ENCODE peak calls at places on chromosomes 16 and 17, in ten cellular contexts. One of them, this sample, is unnamed.

GRCh38 chr16:58494981-58495860 is 4.7 kb upstream of the NDRG4 start:
- DNase-seq in A549: peak; percentile 93
- DNase-seq in breast epithelium: peak; percentile 68
- DNase-seq in left ventricle myocardium inferior: peak; percentile 69
- DNase-seq in endothelial cell of umbilical vein: peak; percentile 88
- DNase-seq in tibial nerve: peak; percentile 81
- DNase-seq in cardiac fibroblast: peak; percentile 98
- DNase-seq in H1: peak; percentile 79
- DNase-seq in fibroblast of lung: peak; percentile 97
- DNase-seq in heart left ventricle: peak; percentile 88
- DNase-seq in this sample: peak; percentile 81

GRCh38 chr17:74780443-74781238 is 4.5 kb upstream of the NAT9 start:
- DNase-seq in A549: peak; percentile 88
- DNase-seq in breast epithelium: no peak
- DNase-seq in left ventricle myocardium inferior: no peak
- DNase-seq in endothelial cell of umbilical vein: no peak
- DNase-seq in tibial nerve: no peak
- DNase-seq in cardiac fibroblast: no peak
- DNase-seq in H1: no peak
- DNase-seq in fibroblast of lung: peak; percentile 21
- DNase-seq in heart left ventricle: no peak
- DNase-seq in this sample: no peak

GRCh38 chr17:21528031-21528684 is 152.0 kb downstream of the KCNJ12 start:
- DNase-seq in A549: no peak
- DNase-seq in breast epithelium: no peak
- DNase-seq in left ventricle myocardium inferior: no peak
- DNase-seq in endothelial cell of umbilical vein: no peak
- DNase-seq in tibial nerve: no peak
- DNase-seq in cardiac fibroblast: no peak
- DNase-seq in H1: peak; percentile 8
- DNase-seq in fibroblast of lung: no peak
- DNase-seq in heart left ventricle: no peak
- DNase-seq in this sample: no peak

GRCh38 chr16:88703486-88704309 is 2.5 kb downstream of the RNF166 start:
- DNase-seq in A549: no peak
- DNase-seq in breast epithelium: peak; percentile 37
- DNase-seq in left ventricle myocardium inferior: peak; percentile 55
- DNase-seq in endothelial cell of umbilical vein: peak; percentile 59
- DNase-seq in tibial nerve: no peak
- DNase-seq in cardiac fibroblast: no peak
- DNase-seq in H1: no peak
- DNase-seq in fibroblast of lung: no peak
- DNase-seq in heart left ventricle: peak; percentile 69
- DNase-seq in this sample: no peak

GRCh38 chr16:61413026-61413425 is 623.2 kb downstream of the CDH8 start:
- DNase-seq in A549: no peak
- DNase-seq in breast epithelium: no peak
- DNase-seq in left ventricle myocardium inferior: no peak
- DNase-seq in endothelial cell of umbilical vein: no peak
- DNase-seq in tibial nerve: no peak
- DNase-seq in cardiac fibroblast: no peak
- DNase-seq in H1: no peak
- DNase-seq in fibroblast of lung: no peak
- DNase-seq in heart left ventricle: no peak
- DNase-seq in this sample: peak; percentile 57

GRCh38 chr17:64326420-64327054 is 63.5 kb upstream of the TEX2 start:
- DNase-seq in A549: no peak
- DNase-seq in breast epithelium: peak; percentile 93
- DNase-seq in left ventricle myocardium inferior: peak; percentile 89
- DNase-seq in endothelial cell of umbilical vein: peak; percentile 77
- DNase-seq in tibial nerve: peak; percentile 47
- DNase-seq in cardiac fibroblast: peak; percentile 99
- DNase-seq in H1: no peak
- DNase-seq in fibroblast of lung: peak; percentile 88
- DNase-seq in heart left ventricle: peak; percentile 90
- DNase-seq in this sample: no peak

GRCh38 chr17:17042851-17043667 is 802 bp downstream of the MPRIP start:
- DNase-seq in A549: no peak
- DNase-seq in breast epithelium: no peak
- DNase-seq in left ventricle myocardium inferior: no peak
- DNase-seq in endothelial cell of umbilical vein: peak; percentile 64
- DNase-seq in tibial nerve: no peak
- DNase-seq in cardiac fibroblast: no peak
- DNase-seq in H1: no peak
- DNase-seq in fibroblast of lung: peak; percentile 51
- DNase-seq in heart left ventricle: no peak
- DNase-seq in this sample: peak; percentile 40

GRCh38 chr16:4240624-4241023 is 1.3 kb downstream of the SRL start:
- DNase-seq in A549: no peak
- DNase-seq in breast epithelium: no peak
- DNase-seq in left ventricle myocardium inferior: peak; percentile 53
- DNase-seq in endothelial cell of umbilical vein: no peak
- DNase-seq in tibial nerve: no peak
- DNase-seq in cardiac fibroblast: no peak
- DNase-seq in H1: no peak
- DNase-seq in fibroblast of lung: no peak
- DNase-seq in heart left ventricle: peak; percentile 83
- DNase-seq in this sample: no peak

GRCh38 chr17:66673668-66674276 is 161.1 kb upstream of the CACNG5 start:
- DNase-seq in A549: peak; percentile 62
- DNase-seq in breast epithelium: peak; percentile 59
- DNase-seq in left ventricle myocardium inferior: no peak
- DNase-seq in endothelial cell of umbilical vein: peak; percentile 68
- DNase-seq in tibial nerve: peak; percentile 24
- DNase-seq in cardiac fibroblast: peak; percentile 75
- DNase-seq in H1: peak; percentile 69
- DNase-seq in fibroblast of lung: peak; percentile 71
- DNase-seq in heart left ventricle: peak; percentile 32
- DNase-seq in this sample: peak; percentile 52

GRCh38 chr16:73057369-73058210 is 9.7 kb upstream of the ZFHX3 start:
- DNase-seq in A549: no peak
- DNase-seq in breast epithelium: no peak
- DNase-seq in left ventricle myocardium inferior: peak; percentile 48
- DNase-seq in endothelial cell of umbilical vein: peak; percentile 52
- DNase-seq in tibial nerve: no peak
- DNase-seq in cardiac fibroblast: peak; percentile 59
- DNase-seq in H1: peak; percentile 65
- DNase-seq in fibroblast of lung: no peak
- DNase-seq in heart left ventricle: peak; percentile 58
- DNase-seq in this sample: peak; percentile 62
- TF ChIP-seq CTCF in A549: peak; percentile 29
- TF ChIP-seq CTCF in breast epithelium: no peak
- TF ChIP-seq CTCF in left ventricle myocardium inferior: peak; percentile 45
- TF ChIP-seq CTCF in endothelial cell of umbilical vein: peak; percentile 45
- TF ChIP-seq CTCF in tibial nerve: peak; percentile 49
- TF ChIP-seq CTCF in cardiac fibroblast: no peak
- TF ChIP-seq CTCF in H1: peak; percentile 3
- TF ChIP-seq CTCF in fibroblast of lung: no peak
- TF ChIP-seq CTCF in heart left ventricle: peak; percentile 24
- TF ChIP-seq CTCF in this sample: no peak

DNA sequence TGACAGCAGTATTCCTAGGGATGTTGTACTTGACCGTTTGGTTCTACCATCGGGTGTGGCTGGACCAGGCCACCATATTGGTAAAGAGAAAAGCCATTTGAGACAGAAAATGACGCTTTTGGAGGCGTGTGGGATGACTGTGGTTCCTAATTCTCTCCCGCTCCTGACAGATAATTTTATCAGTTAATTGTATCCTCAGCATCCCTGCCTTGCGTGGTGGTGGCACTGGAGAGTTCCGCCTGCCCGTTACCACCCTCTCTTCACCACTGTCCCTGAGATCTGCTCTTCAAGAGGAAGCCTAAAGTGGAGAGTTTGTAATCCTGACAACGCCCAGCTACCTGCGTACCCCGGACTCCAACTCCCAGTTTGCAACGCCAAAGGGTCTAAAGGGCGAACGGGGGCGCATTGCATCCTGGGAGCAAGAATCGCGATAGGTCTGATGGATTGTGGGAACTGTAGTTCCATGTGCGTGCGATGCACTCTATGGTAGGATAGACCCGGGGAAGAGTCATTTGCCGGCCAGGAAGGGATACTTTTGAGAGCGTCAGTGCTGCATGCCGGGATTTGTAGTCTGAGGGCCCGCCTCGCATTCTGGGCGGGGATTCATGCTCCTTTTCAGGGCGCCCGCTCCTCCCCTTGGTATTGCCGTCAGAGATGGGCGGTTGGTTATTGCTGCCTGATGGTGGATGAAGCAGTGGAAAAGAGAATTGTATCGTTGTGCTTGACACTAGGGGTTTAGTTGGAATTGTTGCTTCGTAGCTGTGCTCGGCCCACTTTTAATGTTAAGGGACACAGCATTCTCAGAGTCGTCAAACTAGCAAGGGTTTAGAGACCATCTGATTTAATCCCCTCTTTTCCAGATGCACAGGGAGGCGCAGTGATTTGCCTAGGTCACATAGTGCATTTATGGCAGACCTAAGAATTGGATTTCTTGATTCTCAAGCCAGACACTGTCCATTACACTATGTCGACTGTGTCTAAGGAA is 965 bp upstream of the PHF12 start:
- DNase-seq in A549: peak; percentile 100
- DNase-seq in breast epithelium: peak; percentile 99
- DNase-seq in left ventricle myocardium inferior: peak; percentile 96
- DNase-seq in endothelial cell of umbilical vein: peak; percentile 100
- DNase-seq in tibial nerve: peak; percentile 93
- DNase-seq in cardiac fibroblast: peak; percentile 100
- DNase-seq in H1: peak; percentile 89
- DNase-seq in fibroblast of lung: peak; percentile 100
- DNase-seq in heart left ventricle: peak; percentile 98
- DNase-seq in this sample: peak; percentile 91
- TF ChIP-seq CTCF in A549: no peak
- TF ChIP-seq CTCF in breast epithelium: no peak
- TF ChIP-seq CTCF in left ventricle myocardium inferior: no peak
- TF ChIP-seq CTCF in endothelial cell of umbilical vein: no peak
- TF ChIP-seq CTCF in tibial nerve: peak; percentile 14
- TF ChIP-seq CTCF in cardiac fibroblast: no peak
- TF ChIP-seq CTCF in H1: no peak
- TF ChIP-seq CTCF in fibroblast of lung: no peak
- TF ChIP-seq CTCF in heart left ventricle: peak; percentile 15
- TF ChIP-seq CTCF in this sample: no peak

GRCh38 chr16:50636865-50637374 is 44.2 kb downstream of the SNX20 start:
- DNase-seq in A549: no peak
- DNase-seq in breast epithelium: no peak
- DNase-seq in left ventricle myocardium inferior: no peak
- DNase-seq in endothelial cell of umbilical vein: no peak
- DNase-seq in tibial nerve: no peak
- DNase-seq in cardiac fibroblast: no peak
- DNase-seq in H1: no peak
- DNase-seq in fibroblast of lung: no peak
- DNase-seq in heart left ventricle: no peak
- DNase-seq in this sample: no peak

GRCh38 chr16:50634090-50634489 is 47.0 kb downstream of the SNX20 start:
- DNase-seq in A549: no peak
- DNase-seq in breast epithelium: no peak
- DNase-seq in left ventricle myocardium inferior: no peak
- DNase-seq in endothelial cell of umbilical vein: no peak
- DNase-seq in tibial nerve: no peak
- DNase-seq in cardiac fibroblast: no peak
- DNase-seq in H1: no peak
- DNase-seq in fibroblast of lung: no peak
- DNase-seq in heart left ventricle: no peak
- DNase-seq in this sample: no peak

GRCh38 chr16:50635505-50636392 is 45.4 kb downstream of the SNX20 start:
- DNase-seq in A549: no peak
- DNase-seq in breast epithelium: no peak
- DNase-seq in left ventricle myocardium inferior: no peak
- DNase-seq in endothelial cell of umbilical vein: no peak
- DNase-seq in tibial nerve: no peak
- DNase-seq in cardiac fibroblast: no peak
- DNase-seq in H1: no peak
- DNase-seq in fibroblast of lung: no peak
- DNase-seq in heart left ventricle: no peak
- DNase-seq in this sample: no peak

GRCh38 chr16:50632927-50633800 is 47.9 kb downstream of the SNX20 start:
- DNase-seq in A549: no peak
- DNase-seq in breast epithelium: no peak
- DNase-seq in left ventricle myocardium inferior: no peak
- DNase-seq in endothelial cell of umbilical vein: no peak
- DNase-seq in tibial nerve: no peak
- DNase-seq in cardiac fibroblast: no peak
- DNase-seq in H1: no peak
- DNase-seq in fibroblast of lung: no peak
- DNase-seq in heart left ventricle: no peak
- DNase-seq in this sample: no peak

GRCh38 chr16:50634947-50635346 is 46.2 kb downstream of the SNX20 start:
- DNase-seq in A549: no peak
- DNase-seq in breast epithelium: no peak
- DNase-seq in left ventricle myocardium inferior: no peak
- DNase-seq in endothelial cell of umbilical vein: no peak
- DNase-seq in tibial nerve: no peak
- DNase-seq in cardiac fibroblast: no peak
- DNase-seq in H1: no peak
- DNase-seq in fibroblast of lung: no peak
- DNase-seq in heart left ventricle: no peak
- DNase-seq in this sample: no peak
- TF ChIP-seq CTCF in A549: no peak
- TF ChIP-seq CTCF in breast epithelium: no peak
- TF ChIP-seq CTCF in left ventricle myocardium inferior: no peak
- TF ChIP-seq CTCF in endothelial cell of umbilical vein: no peak
- TF ChIP-seq CTCF in tibial nerve: no peak
- TF ChIP-seq CTCF in cardiac fibroblast: no peak
- TF ChIP-seq CTCF in H1: no peak
- TF ChIP-seq CTCF in fibroblast of lung: no peak
- TF ChIP-seq CTCF in heart left ventricle: no peak
- TF ChIP-seq CTCF in this sample: no peak

GRCh38 chr16:82834156-82834758 is 207.5 kb downstream of the CDH13 start:
- DNase-seq in A549: no peak
- DNase-seq in breast epithelium: no peak
- DNase-seq in left ventricle myocardium inferior: no peak
- DNase-seq in endothelial cell of umbilical vein: no peak
- DNase-seq in tibial nerve: no peak
- DNase-seq in cardiac fibroblast: no peak
- DNase-seq in H1: no peak
- DNase-seq in fibroblast of lung: no peak
- DNase-seq in heart left ventricle: no peak
- DNase-seq in this sample: no peak

GRCh38 chr16:82832861-82833260 is 206.1 kb downstream of the CDH13 start:
- DNase-seq in A549: no peak
- DNase-seq in breast epithelium: no peak
- DNase-seq in left ventricle myocardium inferior: no peak
- DNase-seq in endothelial cell of umbilical vein: no peak
- DNase-seq in tibial nerve: no peak
- DNase-seq in cardiac fibroblast: peak; percentile 36
- DNase-seq in H1: no peak
- DNase-seq in fibroblast of lung: peak; percentile 38
- DNase-seq in heart left ventricle: no peak
- DNase-seq in this sample: no peak

GRCh38 chr16:82835487-82836160 is 208.9 kb downstream of the CDH13 start:
- DNase-seq in A549: no peak
- DNase-seq in breast epithelium: no peak
- DNase-seq in left ventricle myocardium inferior: no peak
- DNase-seq in endothelial cell of umbilical vein: no peak
- DNase-seq in tibial nerve: no peak
- DNase-seq in cardiac fibroblast: no peak
- DNase-seq in H1: peak; percentile 44
- DNase-seq in fibroblast of lung: no peak
- DNase-seq in heart left ventricle: no peak
- DNase-seq in this sample: no peak

DNA sequence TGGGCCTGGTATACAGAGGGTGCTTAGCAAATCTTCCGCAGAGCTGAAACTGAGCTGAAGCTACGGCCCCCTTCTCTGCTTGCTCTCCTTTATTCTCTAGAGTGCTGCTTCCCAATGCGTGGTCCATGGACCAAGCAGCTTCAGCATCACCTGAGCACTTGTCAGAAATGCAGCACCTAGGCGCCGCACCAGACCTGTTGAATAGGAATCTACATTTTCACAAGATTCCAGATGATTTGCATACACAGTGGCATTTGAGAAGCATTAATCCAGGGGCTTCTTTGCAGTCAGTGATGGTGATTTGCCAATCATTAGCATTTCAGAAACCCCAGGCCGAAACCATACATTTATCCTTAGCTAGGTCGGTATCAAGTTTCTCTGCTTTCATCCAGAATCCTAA is 204.2 kb downstream of the CDH13 start:
- DNase-seq in A549: no peak
- DNase-seq in breast epithelium: no peak
- DNase-seq in left ventricle myocardium inferior: no peak
- DNase-seq in endothelial cell of umbilical vein: no peak
- DNase-seq in tibial nerve: no peak
- DNase-seq in cardiac fibroblast: no peak
- DNase-seq in H1: no peak
- DNase-seq in fibroblast of lung: no peak
- DNase-seq in heart left ventricle: no peak
- DNase-seq in this sample: no peak
- TF ChIP-seq CTCF in A549: no peak
- TF ChIP-seq CTCF in breast epithelium: no peak
- TF ChIP-seq CTCF in left ventricle myocardium inferior: no peak
- TF ChIP-seq CTCF in endothelial cell of umbilical vein: no peak
- TF ChIP-seq CTCF in tibial nerve: no peak
- TF ChIP-seq CTCF in cardiac fibroblast: no peak
- TF ChIP-seq CTCF in H1: no peak
- TF ChIP-seq CTCF in fibroblast of lung: no peak
- TF ChIP-seq CTCF in heart left ventricle: no peak
- TF ChIP-seq CTCF in this sample: no peak